ENCODE peak calls at places on chromosomes 16 and 17, in nine cellular contexts. D is omental fat pad; R is bronchial epithelial cell; T is right atrium auricular region; G is WTC11; Z is activated CD8-positive, alpha-beta T cell treated with anti-CD3 and anti-CD28 coated beads for 36 hours; H is GM10248; E is adrenal gland; V is lung. B is an unnamed sample.

GRCh38 chr16:90077757-90078593 is 844 bp upstream of the PRDM7 start:
- DNase-seq in D (no peak), V (no peak), Z (peak; percentile 59), T (no peak), H (peak; percentile 54), E (no peak), G (no peak), R (peak; percentile 7), B (peak; percentile 5)

GRCh38 chr17:45031231-45032149 is 19.9 kb downstream of the DCAKD start:
- DNase-seq in Z (no peak), V (no peak), H (no peak), D (no peak), G (no peak), E (no peak), T (no peak), R (no peak), B (no peak)

GRCh38 chr17:35499548-35499947 is 37.9 kb downstream of the SLFN12L start:
- DNase-seq in R (no peak), Z (no peak), G (no peak), E (no peak), T (no peak), D (no peak), H (no peak), V (no peak), B (no peak)

GRCh38 chr17:14737984-14738651 is 437.2 kb downstream of the HS3ST3B1 start:
- DNase-seq in D (no peak), E (peak; percentile 97), H (peak; percentile 26), R (peak; percentile 100), V (peak; percentile 73), G (no peak), T (peak; percentile 84), Z (no peak), B (peak; percentile 26)

GRCh38 chr17:8781784-8782575 is 17.2 kb downstream of the MFSD6L start:
- DNase-seq in R (no peak), T (no peak), E (no peak), D (no peak), H (no peak), Z (no peak), G (no peak), V (no peak), B (no peak)

GRCh38 chr17:2057130-2057713 is 2.3 kb downstream of the HIC1 start:
- DNase-seq in G (no peak), R (no peak), V (no peak), E (no peak), Z (no peak), H (no peak), T (no peak), D (no peak), B (peak; percentile 57)

GRCh38 chr17:48101012-48101720 is at the start of gene CBX1:
- DNase-seq in T (peak; percentile 90), G (peak; percentile 97), H (peak; percentile 93), V (peak; percentile 93), Z (peak; percentile 98), D (peak; percentile 48), E (peak; percentile 94), R (peak; percentile 82), B (peak; percentile 90)

GRCh38 chr16:83995756-83996155 is 27.7 kb downstream of the NECAB2 start:
- DNase-seq in R (peak; percentile 34), E (no peak), H (peak; percentile 42), V (no peak), D (no peak), Z (peak; percentile 20), G (peak; percentile 77), T (no peak), B (peak; percentile 61)

GRCh38 chr17:9937164-9937835 is 32.2 kb upstream of the RCVRN start:
- DNase-seq in H (no peak), V (no peak), G (no peak), T (no peak), R (no peak), D (no peak), E (peak; percentile 19), Z (no peak), B (no peak)

GRCh38 chr16:86559802-86560305 is 4.8 kb upstream of the MTHFSD start:
- DNase-seq in V (no peak), D (no peak), R (no peak), E (no peak), G (no peak), Z (no peak), H (no peak), T (no peak), B (no peak)

GRCh38 chr16:12362482-12363458 is 386.2 kb downstream of the SNX29 start:
- DNase-seq in G (no peak), V (no peak), R (no peak), H (no peak), E (peak; percentile 17), D (no peak), Z (no peak), T (peak; percentile 79), B (peak; percentile 34)

GRCh38 chr16:15464401-15465186 is 30.2 kb downstream of the BMERB1 start:
- DNase-seq in G (no peak), T (peak; percentile 28), Z (no peak), E (no peak), H (no peak), V (no peak), D (no peak), R (no peak), B (no peak)

GRCh38 chr16:15457390-15457789 is 23.0 kb downstream of the BMERB1 start:
- DNase-seq in V (no peak), R (no peak), E (no peak), T (no peak), G (no peak), H (no peak), Z (no peak), D (no peak), B (no peak)

GRCh38 chr16:15460601-15461000 is 26.2 kb downstream of the BMERB1 start:
- DNase-seq in D (no peak), G (no peak), V (no peak), T (no peak), H (no peak), R (no peak), Z (no peak), E (no peak), B (no peak)

GRCh38 chr16:15457958-15458357 is 23.6 kb downstream of the BMERB1 start:
- DNase-seq in H (no peak), G (no peak), Z (no peak), V (no peak), R (peak; percentile 29), E (no peak), D (no peak), T (peak; percentile 4), B (no peak)

DNA sequence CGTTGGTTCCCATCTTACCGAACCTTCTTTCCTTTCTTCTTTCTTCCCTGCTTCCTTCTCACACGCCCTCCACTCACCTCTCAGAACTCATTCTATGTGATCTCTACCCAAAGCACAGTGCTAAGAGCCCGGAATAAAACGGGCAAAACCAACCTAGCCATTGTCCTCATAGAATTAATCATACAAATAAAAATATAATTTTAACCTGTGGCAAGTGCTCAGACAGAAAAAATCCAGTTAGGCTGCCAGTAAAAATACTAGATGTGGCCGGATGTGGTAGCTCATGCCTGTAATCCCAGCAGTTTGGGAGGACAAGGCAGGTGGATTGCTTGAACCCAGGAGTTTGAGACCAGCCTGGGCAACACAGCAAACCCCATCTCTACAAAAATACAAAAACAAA is 27.0 kb downstream of the BMERB1 start:
- DNase-seq in V (no peak), D (no peak), Z (no peak), T (no peak), R (no peak), H (no peak), E (no peak), G (no peak), B (no peak)
- TF ChIP-seq CTCF in V (no peak), D (no peak), Z (no peak), T (no peak), R (no peak), H (no peak), E (no peak), G (no peak), B (no peak)

GRCh38 chr16:1862394-1862793 is 9.6 kb downstream of the MEIOB start:
- DNase-seq in G (no peak), R (no peak), T (no peak), Z (no peak), E (no peak), V (no peak), D (no peak), H (no peak), B (no peak)

GRCh38 chr16:1859650-1860049 is 12.3 kb downstream of the MEIOB start:
- DNase-seq in T (no peak), D (no peak), E (no peak), V (peak; percentile 52), H (no peak), R (no peak), Z (no peak), G (no peak), B (no peak)

GRCh38 chr16:1865902-1866690 is 5.9 kb downstream of the MEIOB start:
- DNase-seq in T (no peak), G (no peak), V (no peak), Z (no peak), H (no peak), D (no peak), E (no peak), R (no peak), B (no peak)

GRCh38 chr16:1861730-1862129 is 10.2 kb downstream of the MEIOB start:
- DNase-seq in Z (no peak), R (no peak), H (no peak), D (no peak), V (no peak), G (no peak), T (no peak), E (no peak), B (no peak)

GRCh38 chr16:1863681-1864460 is 8.1 kb downstream of the MEIOB start:
- DNase-seq in T (no peak), G (no peak), Z (no peak), D (no peak), E (no peak), R (peak; percentile 36), V (no peak), H (no peak), B (no peak)
- TF ChIP-seq CTCF in T (peak; percentile 72), G (peak; percentile 62), Z (peak; percentile 73), D (peak; percentile 24), E (peak; percentile 51), R (peak; percentile 22), V (peak; percentile 26), H (peak; percentile 30), B (peak; percentile 69)

DNA sequence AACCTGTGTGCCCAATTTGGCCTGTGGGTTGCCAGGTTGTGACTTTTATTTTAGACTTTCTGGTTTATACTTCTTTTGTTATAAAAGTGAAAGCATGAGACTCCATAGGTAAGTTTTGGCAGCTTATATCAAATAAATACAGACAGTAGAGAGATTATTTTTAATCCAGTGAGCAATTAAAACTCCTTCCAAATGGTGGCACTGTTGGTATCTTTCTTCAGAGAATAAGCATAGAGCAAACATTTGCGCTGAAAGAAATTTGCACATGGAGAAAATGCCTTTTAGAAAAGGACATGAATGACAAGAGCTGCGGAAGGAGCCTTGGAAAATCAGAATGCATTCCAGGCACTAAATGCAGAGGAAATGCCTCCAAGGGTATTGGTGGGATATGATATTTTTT is 46.1 kb upstream of the DNAJA2 start:
- DNase-seq in Z (no peak), V (no peak), R (peak; percentile 25), H (no peak), E (no peak), D (no peak), G (no peak), T (no peak), B (no peak)
- TF ChIP-seq CTCF in Z (no peak), V (no peak), R (peak; percentile 1), H (no peak), E (peak; percentile 16), D (no peak), G (no peak), T (peak; percentile 21), B (no peak)

DNA sequence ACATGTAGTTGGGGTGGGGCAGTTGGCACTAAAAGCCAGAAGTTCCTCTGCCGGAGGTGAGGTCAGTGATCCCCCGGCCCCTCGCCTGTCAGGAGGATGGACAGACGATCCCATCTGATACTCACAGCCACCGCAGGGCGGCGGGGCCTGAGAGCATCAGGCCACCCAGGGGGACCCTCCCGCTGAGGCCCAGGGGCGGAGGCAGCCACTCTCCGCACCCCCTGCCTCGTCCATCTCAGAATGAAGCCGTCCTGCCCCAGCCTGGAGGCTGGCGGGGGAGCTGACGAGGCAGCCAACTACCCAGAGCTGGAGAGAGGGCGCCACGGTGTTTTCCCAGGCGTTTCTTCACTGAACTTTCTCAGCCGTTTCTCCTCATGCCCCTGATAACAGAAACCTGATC is 22.6 kb downstream of the TPSD1 start:
- DNase-seq in H (no peak), V (no peak), G (no peak), D (no peak), E (no peak), Z (no peak), T (no peak), R (no peak), B (peak; percentile 77)
- TF ChIP-seq CTCF in H (no peak), V (no peak), G (no peak), D (no peak), E (no peak), Z (no peak), T (no peak), R (no peak), B (peak; percentile 12)

B was measured in nephron progenitor cell.